ENCODE peak calls at places on chromosomes 4 and X, in four cellular contexts. G is GM23248, L is MM.1S, N is OCI-LY7. M is an unnamed sample. For H3K9me3, H3K9me2 and H3K4me1, the result is how much of the 10 kb centered on the place peaks cover.

GRCh38 chrX:9147631-9148189 is 113.8 kb upstream of the FAM9B start:
- DNase-seq in G (no peak), L (no peak), N (no peak), M (no peak)

GRCh38 chrX:47321386-47321785 is 49.0 kb upstream of the ZNF157 start:
- DNase-seq in G (peak), L (no peak), N (no peak), M (no peak)

GRCh38 chrX:54808109-54808604 is 612 bp downstream of the MAGED2 start:
- DNase-seq in G (peak), L (peak), N (no peak), M (no peak)

GRCh38 chr4:74805601-74806000 is 11.3 kb upstream of the BTC start:
- DNase-seq in G (peak), L (no peak), N (no peak), M (peak)

GRCh38 chrX:155028749-155029360 is 2.2 kb downstream of the FUNDC2 start:
- DNase-seq in G (peak), L (no peak), N (no peak), M (peak)

GRCh38 chrX:153687121-153688039 is at the start of gene SLC6A8:
- DNase-seq in G (peak), L (peak), N (peak), M (peak)

GRCh38 chr4:141654098-141654497 is 17.7 kb downstream of the IL15 start:
- DNase-seq in G (peak), L (no peak), N (no peak), M (peak)

GRCh38 chrX:47802589-47802988 is 34.1 kb upstream of the ZNF81 start:
- DNase-seq in G (peak), L (no peak), N (no peak), M (peak)

GRCh38 chrX:21934414-21934813 is 6.1 kb upstream of the SMS start:
- DNase-seq in G (no peak), L (no peak), N (no peak), M (peak)

GRCh38 chr4:10118355-10119004 is 1.9 kb upstream of the WDR1 start:
- DNase-seq in G (no peak), L (no peak), N (no peak), M (no peak)

GRCh38 chrX:47047989-47048388 is 30.3 kb upstream of the RGN start:
- DNase-seq in G (no peak), L (no peak), N (no peak), M (peak)

GRCh38 chr4:17758459-17758858 is 23.0 kb downstream of the FAM184B start:
- DNase-seq in G (no peak), L (no peak), N (no peak), M (no peak)

GRCh38 chrX:144840616-144841015 is 406.7 kb upstream of the SPANXN1 start:
- DNase-seq in G (no peak), L (no peak), N (no peak), M (no peak)

GRCh38 chr4:143668930-143669553 is 31.4 kb downstream of the FREM3 start:
- DNase-seq in G (no peak), L (peak), N (no peak), M (no peak)

GRCh38 chr4:185307136-185307950 is 88.4 kb downstream of the LRP2BP start:
- DNase-seq in G (no peak), L (peak), N (peak), M (peak)

GRCh38 chr4:170386511-170386910 is 296.8 kb upstream of the AADAT start:
- DNase-seq in G (peak), L (no peak), N (no peak), M (peak)

GRCh38 chrX:47540754-47541538 is 20.1 kb upstream of the ARAF start:
- DNase-seq in G (peak), L (peak), N (no peak), M (peak)

GRCh38 chr4:152460488-152460887 is 75.4 kb downstream of the FBXW7 start:
- DNase-seq in G (peak), L (peak), N (peak), M (peak)

GRCh38 chr4:185210102-185210981 is 944 bp downstream of the SNX25 start:
- DNase-seq in G (peak), L (peak), N (peak), M (peak)

GRCh38 chrX:42732506-42732905 is 45.5 kb downstream of the PPP1R2C start:
- DNase-seq in G (no peak), L (no peak), N (no peak), M (no peak)

GRCh38 chr4:10917475-10918103 is 233.0 kb upstream of the CLNK start:
- DNase-seq in G (no peak), L (no peak), N (no peak), M (no peak)

GRCh38 chrX:108443065-108443464 is 3.4 kb downstream of the COL4A5 start:
- DNase-seq in G (no peak), L (no peak), N (no peak), M (no peak)

GRCh38 chr4:149923736-149924135 is 108.1 kb upstream of the IQCM start:
- DNase-seq in G (no peak), L (no peak), N (no peak), M (no peak)

GRCh38 chrX:12798601-12799000 is 7.4 kb downstream of the PRPS2 start:
- DNase-seq in G (no peak), L (no peak), N (no peak), M (no peak)

GRCh38 chr4:24104173-24104572 is 214.3 kb upstream of the PPARGC1A start:
- DNase-seq in G (peak), L (no peak), N (no peak), M (no peak)

GRCh38 chrX:119479845-119480244 is 11.6 kb downstream of the SLC25A5 start:
- DNase-seq in G (no peak), L (no peak), N (no peak), M (no peak)

GRCh38 chr4:186260504-186261448 is 5.2 kb upstream of the F11 start:
- DNase-seq in G (no peak), L (no peak), N (no peak), M (no peak)

DNA sequence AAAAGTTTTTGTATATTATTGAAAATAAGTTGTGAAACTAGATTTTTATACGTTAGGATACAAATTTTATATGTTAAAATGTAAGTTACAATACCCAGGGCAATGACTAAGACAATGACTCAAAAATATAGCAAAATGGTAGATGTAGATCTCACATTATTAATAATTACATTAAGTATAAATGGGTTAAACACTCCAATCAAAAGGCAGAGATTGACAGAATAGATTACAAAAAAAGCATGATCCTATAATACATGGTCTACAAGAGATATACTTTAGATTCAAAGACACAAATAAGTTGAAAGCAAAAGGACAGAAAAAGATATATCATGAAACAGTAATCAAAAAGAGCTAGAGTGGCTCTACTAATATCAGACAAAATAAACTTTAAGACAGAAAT is 210.9 kb upstream of the NHS start:
- DNase-seq in G (no peak), L (no peak), N (no peak), M (no peak)
- H3K9me3 ChIP-seq in G (under half), L (under half), N (under half), M (under half)

GRCh38 chr4:98496446-98496845 is 162.0 kb downstream of the TSPAN5 start:
- DNase-seq in G (no peak), L (no peak), N (no peak), M (no peak)

GRCh38 chr4:98493305-98493704 is 165.1 kb downstream of the TSPAN5 start:
- DNase-seq in G (no peak), L (no peak), N (no peak), M (no peak)

DNA sequence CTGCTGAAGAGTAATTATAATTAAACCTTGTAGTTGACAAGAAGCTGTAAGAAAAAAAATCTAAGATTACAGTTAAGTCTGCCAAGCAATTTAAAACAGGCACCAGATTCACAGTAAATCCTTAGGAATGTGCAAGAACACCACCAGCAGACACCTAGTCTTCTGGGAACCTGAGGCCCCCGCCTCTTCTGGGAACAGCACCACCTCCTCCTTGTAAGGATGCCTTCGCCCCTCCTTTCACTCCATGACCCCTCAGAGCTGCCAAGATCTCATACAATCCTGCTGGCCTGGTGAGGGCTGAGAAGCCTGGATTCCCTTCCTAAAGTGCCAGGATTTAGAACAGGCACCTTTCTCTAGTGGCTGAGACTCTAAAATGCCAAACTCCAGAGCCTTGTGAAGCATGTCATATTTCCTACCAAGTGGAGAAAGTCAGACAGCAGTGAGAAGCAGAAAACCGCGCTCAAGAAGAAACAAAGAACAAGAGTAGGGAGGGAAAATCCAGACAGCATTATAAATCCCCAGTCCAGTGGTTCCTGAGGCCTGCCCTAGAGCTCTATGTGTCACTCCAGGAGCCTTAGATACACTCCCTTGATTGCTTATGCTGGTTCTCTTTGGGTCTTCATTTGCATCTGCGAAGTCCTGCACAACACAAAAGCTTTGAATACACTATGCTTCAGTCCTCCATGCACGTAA is 166.4 kb downstream of the TSPAN5 start:
- DNase-seq in G (peak), L (no peak), N (no peak), M (no peak)
- H3K9me2 ChIP-seq in G (under half), L (under half), N (under half), M (under half)

DNA sequence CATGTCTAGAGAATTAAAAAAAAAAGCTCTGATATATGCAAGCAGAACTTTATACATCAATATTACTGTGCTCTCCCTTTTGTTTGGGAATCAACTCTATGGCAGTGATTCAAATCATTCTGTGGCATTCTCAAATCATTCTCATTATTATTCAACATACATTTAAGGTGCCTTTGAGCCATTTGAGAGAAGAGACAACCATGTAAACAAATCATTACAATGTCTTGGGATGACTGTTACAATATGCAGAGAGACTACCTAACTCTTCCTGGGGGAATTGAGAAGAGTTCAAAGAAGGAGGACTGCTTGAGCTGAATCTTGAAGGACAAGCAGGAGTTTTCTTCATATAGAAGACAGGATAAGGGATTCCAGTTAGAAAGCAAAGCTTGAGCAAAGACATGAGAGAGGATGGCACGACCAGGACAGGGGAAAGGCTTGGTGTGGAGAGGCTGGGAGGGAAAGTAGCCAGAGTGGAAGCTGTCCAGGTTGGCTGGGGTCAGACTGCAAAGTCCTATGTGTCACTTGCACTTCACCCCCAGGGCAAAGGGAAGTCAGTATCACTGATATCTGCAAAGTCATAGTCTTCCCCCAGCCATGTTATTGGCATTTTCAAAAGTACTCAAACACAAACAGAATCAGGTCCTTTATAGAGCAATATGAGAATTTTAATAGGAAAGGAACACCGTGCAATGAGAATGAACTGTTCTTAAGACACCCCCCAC is 9.0 kb downstream of the SEC24D start:
- DNase-seq in G (no peak), L (no peak), N (no peak), M (no peak)
- H3K4me1 ChIP-seq in G (under half), L (under half), N (under half), M (under half)

GRCh38 chr4:865121-865465 is 39.2 kb upstream of the CPLX1 start:
- DNase-seq in G (no peak), L (no peak), N (no peak), M (no peak)
- H3K9me3 ChIP-seq in G (under half), L (under half), N (under half), M (under half)

GRCh38 chr4:37629713-37630112 is 56.5 kb downstream of the RELL1 start:
- DNase-seq in G (no peak), L (no peak), N (no peak), M (no peak)

GRCh38 chr4:37634180-37634579 is 52.0 kb downstream of the RELL1 start:
- DNase-seq in G (no peak), L (no peak), N (no peak), M (no peak)

GRCh38 chr4:37631551-37631950 is 54.6 kb downstream of the RELL1 start:
- DNase-seq in G (peak), L (no peak), N (no peak), M (no peak)

GRCh38 chr4:37635155-37635554 is 51.0 kb downstream of the RELL1 start:
- DNase-seq in G (no peak), L (no peak), N (no peak), M (no peak)

GRCh38 chr4:37632836-37633235 is 53.3 kb downstream of the RELL1 start:
- DNase-seq in G (no peak), L (no peak), N (no peak), M (no peak)
- H3K9me2 ChIP-seq in G (under half), L (under half), N (under half), M (under half)

GRCh38 chr4:86963697-86964096 is 28.9 kb downstream of the AFF1 start:
- DNase-seq in G (peak), L (no peak), N (no peak), M (peak)
- H3K4me1 ChIP-seq in G (under half), L (half or more), N (half or more), M (under half)

DNA sequence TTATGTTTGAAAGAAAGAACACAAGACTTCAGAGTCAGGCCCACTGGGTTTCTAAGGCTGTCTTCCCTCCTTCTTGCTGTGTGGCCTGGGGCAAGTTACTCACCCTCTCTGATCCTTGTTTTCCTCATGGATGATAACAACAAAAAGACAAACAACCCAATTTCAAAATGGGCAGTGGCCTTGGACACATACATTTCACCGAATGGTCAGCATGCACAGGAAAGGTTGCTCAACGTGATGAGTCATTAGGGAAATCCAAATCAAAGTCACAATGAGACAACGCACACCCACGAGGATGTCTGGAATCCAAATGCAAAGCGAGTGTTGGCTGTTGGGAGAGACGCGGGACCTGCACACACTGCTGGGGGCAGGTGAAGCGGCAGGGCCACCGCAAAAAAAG is 50.8 kb upstream of the PPP2R2C start:
- DNase-seq in G (peak), L (no peak), N (no peak), M (peak)
- H3K9me3 ChIP-seq in G (under half), L (under half), N (under half), M (under half)

GRCh38 chr4:105126311-105127153 is 20.1 kb upstream of the TET2 start:
- DNase-seq in G (peak), L (no peak), N (no peak), M (no peak)
- H3K9me2 ChIP-seq in G (under half), L (under half), N (under half), M (under half)

GRCh38 chr4:188611143-188611542 is 471.9 kb downstream of the TRIML1 start:
- DNase-seq in G (no peak), L (no peak), N (no peak), M (no peak)

GRCh38 chr4:188619456-188620149 is 480.4 kb downstream of the TRIML1 start:
- DNase-seq in G (no peak), L (no peak), N (no peak), M (no peak)

DNA sequence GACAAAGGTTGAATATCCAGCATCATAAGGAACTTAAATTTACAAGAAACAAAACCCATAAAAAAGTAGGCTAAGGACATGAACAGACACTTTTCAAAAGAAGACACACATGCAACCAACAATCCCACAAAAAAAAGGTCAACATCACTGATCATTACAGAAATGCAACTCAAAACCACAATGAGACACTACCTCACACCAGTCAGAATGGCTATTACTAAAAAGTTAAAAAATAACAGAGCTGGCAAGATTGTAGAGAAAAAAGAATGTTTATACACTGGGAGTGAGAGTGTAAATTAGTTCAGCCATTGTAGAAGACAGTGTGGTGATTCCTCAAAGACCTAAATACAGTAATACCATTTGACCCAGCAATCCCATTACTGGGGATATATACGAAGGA is 474.7 kb downstream of the TRIML1 start:
- DNase-seq in G (no peak), L (no peak), N (no peak), M (no peak)
- H3K4me1 ChIP-seq in G (under half), L (under half), N (under half), M (under half)

M was measured in PC-3.